ENCODE peak calls at places on chromosomes 16 and 17, in five cellular contexts. One of them, this sample, is unnamed.

GRCh38 chr17:72764632-72765041 is 327.9 kb downstream of the SLC39A11 start:
- DNase-seq in Peyer's patch: no peak
- DNase-seq in LHCN-M2: peak; percentile 5
- DNase-seq in occipital lobe: no peak
- DNase-seq in activated gamma-delta T cell: no peak
- DNase-seq in this sample: peak; percentile 73

GRCh38 chr17:34667656-34668055 is 88.3 kb downstream of the TMEM132E start:
- DNase-seq in LHCN-M2: no peak
- DNase-seq in occipital lobe: no peak
- DNase-seq in Peyer's patch: no peak
- DNase-seq in activated gamma-delta T cell: no peak
- DNase-seq in this sample: no peak

GRCh38 chr17:6365187-6365943 is 69.6 kb downstream of the AIPL1 start:
- DNase-seq in activated gamma-delta T cell: no peak
- DNase-seq in occipital lobe: no peak
- DNase-seq in LHCN-M2: no peak
- DNase-seq in Peyer's patch: no peak
- DNase-seq in this sample: no peak

GRCh38 chr17:27153005-27153404 is 140.9 kb upstream of the WSB1 start:
- DNase-seq in LHCN-M2: peak; percentile 22
- DNase-seq in Peyer's patch: no peak
- DNase-seq in activated gamma-delta T cell: no peak
- DNase-seq in occipital lobe: peak; percentile 50
- DNase-seq in this sample: no peak

GRCh38 chr17:6712058-6712853 is 913 bp downstream of the SLC13A5 start:
- DNase-seq in occipital lobe: no peak
- DNase-seq in activated gamma-delta T cell: no peak
- DNase-seq in Peyer's patch: no peak
- DNase-seq in LHCN-M2: no peak
- DNase-seq in this sample: no peak

GRCh38 chr17:45313927-45314760 is 2.7 kb downstream of the MAP3K14 start:
- DNase-seq in occipital lobe: no peak
- DNase-seq in activated gamma-delta T cell: no peak
- DNase-seq in LHCN-M2: no peak
- DNase-seq in Peyer's patch: no peak
- DNase-seq in this sample: no peak

GRCh38 chr17:78043031-78043430 is 84.5 kb downstream of the TNRC6C start:
- DNase-seq in occipital lobe: no peak
- DNase-seq in Peyer's patch: no peak
- DNase-seq in activated gamma-delta T cell: no peak
- DNase-seq in LHCN-M2: no peak
- DNase-seq in this sample: no peak

GRCh38 chr16:11249233-11250061 is 6.6 kb downstream of the SOCS1 start:
- DNase-seq in LHCN-M2: no peak
- DNase-seq in activated gamma-delta T cell: no peak
- DNase-seq in occipital lobe: no peak
- DNase-seq in Peyer's patch: no peak
- DNase-seq in this sample: no peak

GRCh38 chr17:20304961-20305360 is 162.4 kb downstream of the LGALS9B start:
- DNase-seq in LHCN-M2: no peak
- DNase-seq in occipital lobe: no peak
- DNase-seq in activated gamma-delta T cell: no peak
- DNase-seq in Peyer's patch: no peak
- DNase-seq in this sample: no peak

GRCh38 chr16:87278191-87279093 is 38.8 kb downstream of the C16orf95 start:
- DNase-seq in Peyer's patch: peak; percentile 30
- DNase-seq in LHCN-M2: peak; percentile 62
- DNase-seq in activated gamma-delta T cell: no peak
- DNase-seq in occipital lobe: peak; percentile 43
- DNase-seq in this sample: peak; percentile 67

GRCh38 chr17:30824002-30824355 is 513 bp downstream of the CRLF3 start:
- DNase-seq in occipital lobe: no peak
- DNase-seq in Peyer's patch: no peak
- DNase-seq in LHCN-M2: peak; percentile 14
- DNase-seq in activated gamma-delta T cell: no peak
- DNase-seq in this sample: no peak

GRCh38 chr17:57662021-57662420 is 83.1 kb downstream of the CCDC182 start:
- DNase-seq in LHCN-M2: peak; percentile 70
- DNase-seq in occipital lobe: no peak
- DNase-seq in activated gamma-delta T cell: no peak
- DNase-seq in Peyer's patch: no peak
- DNase-seq in this sample: no peak

GRCh38 chr16:77374384-77374783 is 60.5 kb downstream of the ADAMTS18 start:
- DNase-seq in activated gamma-delta T cell: no peak
- DNase-seq in occipital lobe: no peak
- DNase-seq in Peyer's patch: no peak
- DNase-seq in LHCN-M2: no peak
- DNase-seq in this sample: no peak

GRCh38 chr17:64118452-64118979 is 11.4 kb downstream of the ERN1 start:
- DNase-seq in Peyer's patch: no peak
- DNase-seq in occipital lobe: no peak
- DNase-seq in LHCN-M2: peak; percentile 27
- DNase-seq in activated gamma-delta T cell: no peak
- DNase-seq in this sample: no peak